ENCODE peak calls at places on chromosomes 6 and 20, in ten cellular contexts. One of them, this sample, is unnamed. For H3K9me3 and H3K36me3, the result is how much of the 10 kb centered on the place peaks cover.

GRCh38 chr6:99912657-99913056 is 81.4 kb downstream of the MCHR2 start:
- DNase-seq in astrocyte: no peak
- DNase-seq in MG63: no peak
- DNase-seq in NT2/D1: no peak
- DNase-seq in aorta: no peak
- DNase-seq in CD8-positive, alpha-beta memory T cell: no peak
- DNase-seq in spleen: no peak
- DNase-seq in CD8-positive, alpha-beta T cell: no peak
- DNase-seq in uterus: no peak
- DNase-seq in Peyer's patch: no peak
- DNase-seq in this sample: no peak

GRCh38 chr20:20785226-20785625 is 72.8 kb upstream of the RALGAPA2 start:
- DNase-seq in astrocyte: no peak
- DNase-seq in MG63: no peak
- DNase-seq in NT2/D1: no peak
- DNase-seq in aorta: no peak
- DNase-seq in CD8-positive, alpha-beta memory T cell: no peak
- DNase-seq in spleen: no peak
- DNase-seq in CD8-positive, alpha-beta T cell: no peak
- DNase-seq in uterus: no peak
- DNase-seq in Peyer's patch: no peak
- DNase-seq in this sample: no peak

GRCh38 chr6:155142902-155143609 is 120.8 kb upstream of the CLDN20 start:
- DNase-seq in astrocyte: no peak
- DNase-seq in MG63: no peak
- DNase-seq in NT2/D1: no peak
- DNase-seq in aorta: no peak
- DNase-seq in CD8-positive, alpha-beta memory T cell: no peak
- DNase-seq in spleen: no peak
- DNase-seq in CD8-positive, alpha-beta T cell: no peak
- DNase-seq in uterus: no peak
- DNase-seq in Peyer's patch: no peak
- DNase-seq in this sample: peak

GRCh38 chr6:21739241-21739640 is 145.7 kb downstream of the SOX4 start:
- DNase-seq in astrocyte: no peak
- DNase-seq in MG63: no peak
- DNase-seq in NT2/D1: no peak
- DNase-seq in aorta: no peak
- DNase-seq in CD8-positive, alpha-beta memory T cell: no peak
- DNase-seq in spleen: no peak
- DNase-seq in CD8-positive, alpha-beta T cell: no peak
- DNase-seq in uterus: no peak
- DNase-seq in Peyer's patch: no peak
- DNase-seq in this sample: no peak

GRCh38 chr6:125268765-125269164 is 33.0 kb downstream of the HDDC2 start:
- DNase-seq in astrocyte: no peak
- DNase-seq in MG63: no peak
- DNase-seq in NT2/D1: no peak
- DNase-seq in aorta: no peak
- DNase-seq in CD8-positive, alpha-beta memory T cell: no peak
- DNase-seq in spleen: no peak
- DNase-seq in CD8-positive, alpha-beta T cell: no peak
- DNase-seq in uterus: no peak
- DNase-seq in Peyer's patch: no peak
- DNase-seq in this sample: no peak

GRCh38 chr20:38551056-38551626 is 29.9 kb upstream of the ADIG start:
- DNase-seq in astrocyte: no peak
- DNase-seq in MG63: no peak
- DNase-seq in NT2/D1: no peak
- DNase-seq in aorta: no peak
- DNase-seq in CD8-positive, alpha-beta memory T cell: no peak
- DNase-seq in spleen: no peak
- DNase-seq in CD8-positive, alpha-beta T cell: no peak
- DNase-seq in uterus: no peak
- DNase-seq in Peyer's patch: no peak
- DNase-seq in this sample: no peak

GRCh38 chr20:25601659-25602058 is 16.3 kb upstream of the NINL start:
- DNase-seq in astrocyte: no peak
- DNase-seq in MG63: no peak
- DNase-seq in NT2/D1: no peak
- DNase-seq in aorta: no peak
- DNase-seq in CD8-positive, alpha-beta memory T cell: no peak
- DNase-seq in spleen: no peak
- DNase-seq in CD8-positive, alpha-beta T cell: no peak
- DNase-seq in uterus: no peak
- DNase-seq in Peyer's patch: no peak
- DNase-seq in this sample: no peak

GRCh38 chr20:35010405-35011192 is 54.9 kb downstream of the MYH7B start:
- DNase-seq in astrocyte: no peak
- DNase-seq in MG63: no peak
- DNase-seq in NT2/D1: no peak
- DNase-seq in aorta: peak
- DNase-seq in CD8-positive, alpha-beta memory T cell: no peak
- DNase-seq in spleen: no peak
- DNase-seq in CD8-positive, alpha-beta T cell: no peak
- DNase-seq in uterus: peak
- DNase-seq in Peyer's patch: peak
- DNase-seq in this sample: no peak

GRCh38 chr20:62452475-62453095 is 23.2 kb downstream of the GATA5 start:
- DNase-seq in astrocyte: no peak
- DNase-seq in MG63: no peak
- DNase-seq in NT2/D1: no peak
- DNase-seq in aorta: no peak
- DNase-seq in CD8-positive, alpha-beta memory T cell: no peak
- DNase-seq in spleen: no peak
- DNase-seq in CD8-positive, alpha-beta T cell: no peak
- DNase-seq in uterus: no peak
- DNase-seq in Peyer's patch: peak
- DNase-seq in this sample: no peak

GRCh38 chr20:48791666-48792071 is 36.1 kb downstream of the PREX1 start:
- DNase-seq in astrocyte: peak
- DNase-seq in MG63: peak
- DNase-seq in NT2/D1: no peak
- DNase-seq in aorta: peak
- DNase-seq in CD8-positive, alpha-beta memory T cell: no peak
- DNase-seq in spleen: peak
- DNase-seq in CD8-positive, alpha-beta T cell: no peak
- DNase-seq in uterus: no peak
- DNase-seq in Peyer's patch: no peak
- DNase-seq in this sample: no peak

GRCh38 chr20:35963878-35964277 is 4.5 kb upstream of the CNBD2 start:
- DNase-seq in astrocyte: no peak
- DNase-seq in MG63: no peak
- DNase-seq in NT2/D1: no peak
- DNase-seq in aorta: no peak
- DNase-seq in CD8-positive, alpha-beta memory T cell: no peak
- DNase-seq in spleen: no peak
- DNase-seq in CD8-positive, alpha-beta T cell: no peak
- DNase-seq in uterus: no peak
- DNase-seq in Peyer's patch: peak
- DNase-seq in this sample: no peak

GRCh38 chr20:50301165-50301564 is 110.5 kb downstream of the CEBPB start:
- DNase-seq in astrocyte: no peak
- DNase-seq in MG63: no peak
- DNase-seq in NT2/D1: no peak
- DNase-seq in aorta: peak
- DNase-seq in CD8-positive, alpha-beta memory T cell: no peak
- DNase-seq in spleen: no peak
- DNase-seq in CD8-positive, alpha-beta T cell: no peak
- DNase-seq in uterus: no peak
- DNase-seq in Peyer's patch: no peak
- DNase-seq in this sample: no peak

DNA sequence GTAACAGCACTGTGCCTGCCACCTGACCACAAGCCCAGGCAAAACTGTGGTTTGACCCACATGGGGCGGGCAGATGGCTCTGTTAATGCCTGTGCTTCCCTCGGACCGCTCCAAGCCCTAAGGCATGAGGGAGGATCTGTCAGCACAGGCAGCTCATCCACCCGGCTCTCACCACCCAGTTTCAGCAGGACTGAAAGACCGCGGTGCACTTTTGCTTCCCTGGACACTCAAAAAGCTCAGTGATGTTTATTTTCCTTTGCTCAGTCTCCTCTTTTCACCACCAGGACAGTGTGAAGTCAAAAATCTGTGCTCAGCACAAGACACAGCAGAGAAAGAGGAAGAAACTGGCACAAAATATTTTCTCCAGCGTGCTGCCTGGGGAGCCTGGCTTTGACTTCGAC is 441.9 kb upstream of the JARID2 start:
- DNase-seq in astrocyte: no peak
- DNase-seq in MG63: no peak
- DNase-seq in NT2/D1: no peak
- DNase-seq in aorta: no peak
- DNase-seq in CD8-positive, alpha-beta memory T cell: no peak
- DNase-seq in spleen: no peak
- DNase-seq in CD8-positive, alpha-beta T cell: no peak
- DNase-seq in uterus: no peak
- DNase-seq in Peyer's patch: no peak
- DNase-seq in this sample: no peak
- H3K9me3 ChIP-seq in astrocyte: under half
- H3K9me3 ChIP-seq in MG63: under half
- H3K9me3 ChIP-seq in NT2/D1: under half
- H3K9me3 ChIP-seq in aorta: under half
- H3K9me3 ChIP-seq in CD8-positive, alpha-beta memory T cell: under half
- H3K9me3 ChIP-seq in spleen: under half
- H3K9me3 ChIP-seq in CD8-positive, alpha-beta T cell: under half
- H3K9me3 ChIP-seq in uterus: under half
- H3K9me3 ChIP-seq in Peyer's patch: under half
- H3K9me3 ChIP-seq in this sample: under half

DNA sequence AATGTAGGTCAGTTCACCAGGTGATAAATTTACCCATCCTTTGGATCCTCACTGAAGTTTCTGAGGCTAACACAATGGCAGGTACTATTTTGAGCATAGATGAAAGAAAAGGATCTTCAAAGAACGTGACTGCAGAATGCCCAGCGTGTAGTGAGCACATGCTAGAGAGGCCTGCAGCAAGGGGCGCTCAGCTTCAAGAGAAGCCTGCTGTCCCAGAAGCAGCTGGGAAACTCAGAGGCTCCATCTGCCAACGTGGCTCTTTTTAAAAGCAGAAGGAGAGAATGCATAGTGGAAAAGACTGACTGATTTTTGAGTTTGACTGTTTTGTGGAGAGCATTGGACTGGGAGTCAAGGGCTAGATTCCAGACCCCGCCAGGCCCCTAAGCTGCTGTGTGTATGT is 57.5 kb downstream of the CD83 start:
- DNase-seq in astrocyte: no peak
- DNase-seq in MG63: no peak
- DNase-seq in NT2/D1: no peak
- DNase-seq in aorta: no peak
- DNase-seq in CD8-positive, alpha-beta memory T cell: no peak
- DNase-seq in spleen: no peak
- DNase-seq in CD8-positive, alpha-beta T cell: no peak
- DNase-seq in uterus: no peak
- DNase-seq in Peyer's patch: no peak
- DNase-seq in this sample: no peak
- H3K36me3 ChIP-seq in astrocyte: under half
- H3K36me3 ChIP-seq in MG63: under half
- H3K36me3 ChIP-seq in NT2/D1: under half
- H3K36me3 ChIP-seq in aorta: under half
- H3K36me3 ChIP-seq in CD8-positive, alpha-beta memory T cell: under half
- H3K36me3 ChIP-seq in spleen: under half
- H3K36me3 ChIP-seq in CD8-positive, alpha-beta T cell: under half
- H3K36me3 ChIP-seq in uterus: under half
- H3K36me3 ChIP-seq in Peyer's patch: under half
- H3K36me3 ChIP-seq in this sample: under half

GRCh38 chr20:58850693-58851174 is at the start of gene GNAS-AS1:
- DNase-seq in astrocyte: peak
- DNase-seq in MG63: peak
- DNase-seq in NT2/D1: peak
- DNase-seq in aorta: peak
- DNase-seq in CD8-positive, alpha-beta memory T cell: peak
- DNase-seq in spleen: peak
- DNase-seq in CD8-positive, alpha-beta T cell: peak
- DNase-seq in uterus: peak
- DNase-seq in Peyer's patch: peak
- DNase-seq in this sample: peak
- H3K9me3 ChIP-seq in astrocyte: under half
- H3K9me3 ChIP-seq in MG63: under half
- H3K9me3 ChIP-seq in NT2/D1: under half
- H3K9me3 ChIP-seq in aorta: under half
- H3K9me3 ChIP-seq in CD8-positive, alpha-beta memory T cell: under half
- H3K9me3 ChIP-seq in spleen: under half
- H3K9me3 ChIP-seq in CD8-positive, alpha-beta T cell: under half
- H3K9me3 ChIP-seq in uterus: under half
- H3K9me3 ChIP-seq in Peyer's patch: under half
- H3K9me3 ChIP-seq in this sample: under half

GRCh38 chr20:2467412-2467811 is 3.2 kb downstream of the SNRPB start:
- DNase-seq in astrocyte: no peak
- DNase-seq in MG63: no peak
- DNase-seq in NT2/D1: no peak
- DNase-seq in aorta: no peak
- DNase-seq in CD8-positive, alpha-beta memory T cell: no peak
- DNase-seq in spleen: no peak
- DNase-seq in CD8-positive, alpha-beta T cell: no peak
- DNase-seq in uterus: no peak
- DNase-seq in Peyer's patch: no peak
- DNase-seq in this sample: no peak

GRCh38 chr20:2468581-2469407 is 1.8 kb downstream of the SNRPB start:
- DNase-seq in astrocyte: no peak
- DNase-seq in MG63: no peak
- DNase-seq in NT2/D1: no peak
- DNase-seq in aorta: no peak
- DNase-seq in CD8-positive, alpha-beta memory T cell: no peak
- DNase-seq in spleen: no peak
- DNase-seq in CD8-positive, alpha-beta T cell: no peak
- DNase-seq in uterus: no peak
- DNase-seq in Peyer's patch: no peak
- DNase-seq in this sample: no peak

GRCh38 chr20:2462484-2462883 is 8.1 kb downstream of the SNRPB start:
- DNase-seq in astrocyte: no peak
- DNase-seq in MG63: no peak
- DNase-seq in NT2/D1: no peak
- DNase-seq in aorta: no peak
- DNase-seq in CD8-positive, alpha-beta memory T cell: no peak
- DNase-seq in spleen: no peak
- DNase-seq in CD8-positive, alpha-beta T cell: no peak
- DNase-seq in uterus: no peak
- DNase-seq in Peyer's patch: no peak
- DNase-seq in this sample: peak

GRCh38 chr20:2463616-2464365 is 6.8 kb downstream of the SNRPB start:
- DNase-seq in astrocyte: no peak
- DNase-seq in MG63: no peak
- DNase-seq in NT2/D1: no peak
- DNase-seq in aorta: no peak
- DNase-seq in CD8-positive, alpha-beta memory T cell: no peak
- DNase-seq in spleen: no peak
- DNase-seq in CD8-positive, alpha-beta T cell: no peak
- DNase-seq in uterus: no peak
- DNase-seq in Peyer's patch: no peak
- DNase-seq in this sample: peak

DNA sequence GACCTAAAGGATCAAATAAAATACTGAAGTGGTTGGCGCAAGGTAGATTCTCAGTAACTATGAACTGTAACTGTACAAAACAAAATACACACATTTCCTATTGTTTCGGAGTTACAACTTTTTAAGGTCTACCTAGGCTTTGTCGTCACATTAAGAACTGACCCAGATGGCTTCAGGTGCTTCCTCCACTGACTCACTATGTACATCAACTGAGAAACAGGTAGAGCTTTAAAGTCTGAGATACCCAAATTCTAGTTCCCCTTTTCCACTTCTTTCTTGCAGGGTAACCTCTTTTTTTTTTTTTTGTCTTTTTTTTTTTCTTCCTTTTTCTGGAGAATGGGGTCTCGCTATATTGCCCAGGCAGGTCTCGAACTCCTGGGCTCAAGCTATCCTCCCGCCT is 5.5 kb downstream of the SNRPB start:
- DNase-seq in astrocyte: no peak
- DNase-seq in MG63: no peak
- DNase-seq in NT2/D1: no peak
- DNase-seq in aorta: no peak
- DNase-seq in CD8-positive, alpha-beta memory T cell: no peak
- DNase-seq in spleen: no peak
- DNase-seq in CD8-positive, alpha-beta T cell: no peak
- DNase-seq in uterus: no peak
- DNase-seq in Peyer's patch: no peak
- DNase-seq in this sample: no peak
- H3K36me3 ChIP-seq in astrocyte: half or more
- H3K36me3 ChIP-seq in MG63: half or more
- H3K36me3 ChIP-seq in NT2/D1: half or more
- H3K36me3 ChIP-seq in aorta: under half
- H3K36me3 ChIP-seq in CD8-positive, alpha-beta memory T cell: half or more
- H3K36me3 ChIP-seq in spleen: half or more
- H3K36me3 ChIP-seq in CD8-positive, alpha-beta T cell: half or more
- H3K36me3 ChIP-seq in uterus: under half
- H3K36me3 ChIP-seq in Peyer's patch: under half
- H3K36me3 ChIP-seq in this sample: half or more

This sample was measured in endodermal cell.